ENCODE peak calls at places on chromosomes 11 and 22, in four cellular contexts. K is activated CD8-positive, alpha-beta T cell treated with anti-CD3 and anti-CD28 coated beads, Interleukin-2, amount 10 ng/mL, durations not matched to agents 7 days and 5 days; P is HT1080; G is activated CD4-positive, alpha-beta T cell treated with anti-CD3 and anti-CD28 coated beads for 36 hours. C is an unnamed sample.

GRCh38 chr11:45811109-45811435 is 6.1 kb downstream of the SLC35C1 start:
- DNase-seq in K (no peak), P (no peak), G (no peak), C (no peak)

GRCh38 chr11:5624489-5625278 is at the start of gene TRIM34:
- DNase-seq in K (peak), P (peak), G (peak), C (peak)

GRCh38 chr11:126132319-126132718 is 69.7 kb upstream of the CDON start:
- DNase-seq in K (no peak), P (no peak), G (no peak), C (no peak)

GRCh38 chr11:64128255-64129006 is 37.5 kb downstream of the MACROD1 start:
- DNase-seq in K (no peak), P (no peak), G (no peak), C (no peak)

GRCh38 chr22:26753125-26753862 is 95.9 kb downstream of the MIAT start:
- DNase-seq in K (no peak), P (no peak), G (no peak), C (no peak)

GRCh38 chr22:46635756-46636155 is 15.6 kb downstream of the GRAMD4 start:
- DNase-seq in K (no peak), P (no peak), G (no peak), C (no peak)

GRCh38 chr22:19959587-19960490 is 18.2 kb upstream of the TXNRD2 start:
- DNase-seq in K (no peak), P (no peak), G (peak), C (no peak)

GRCh38 chr22:29987143-29987542 is 93.1 kb upstream of the HORMAD2 start:
- DNase-seq in K (no peak), P (no peak), G (no peak), C (no peak)

GRCh38 chr11:100726709-100727108 is 39.6 kb downstream of the ARHGAP42 start:
- DNase-seq in K (no peak), P (no peak), G (no peak), C (no peak)

GRCh38 chr22:50281957-50282356 is 11.8 kb upstream of the MAPK11 start:
- DNase-seq in K (no peak), P (no peak), G (no peak), C (no peak)

GRCh38 chr11:121929581-121929980 is 186.4 kb downstream of the BLID start:
- DNase-seq in K (no peak), P (no peak), G (no peak), C (no peak)

GRCh38 chr11:105609341-105609781 is 512 bp upstream of the GRIA4 start:
- DNase-seq in K (no peak), P (no peak), G (peak), C (peak)

GRCh38 chr11:63872833-63873201 is 33.9 kb downstream of the MARK2 start:
- DNase-seq in K (no peak), P (no peak), G (no peak), C (no peak)

GRCh38 chr11:129278586-129279319 is 86.6 kb upstream of the ARHGAP32 start:
- DNase-seq in K (no peak), P (no peak), G (peak), C (no peak)

GRCh38 chr22:32634424-32634981 is 159.9 kb downstream of the FBXO7 start:
- DNase-seq in K (no peak), P (no peak), G (no peak), C (no peak)

GRCh38 chr11:116210663-116211062 is 562.1 kb downstream of the BUD13 start:
- DNase-seq in K (no peak), P (no peak), G (no peak), C (no peak)

GRCh38 chr11:56932572-56933235 is 56.0 kb upstream of the OR5AK2 start:
- DNase-seq in K (no peak), P (peak), G (peak), C (no peak)

GRCh38 chr22:44026066-44026629 is 2.0 kb downstream of the PARVB start:
- DNase-seq in K (no peak), P (no peak), G (no peak), C (no peak)

GRCh38 chr22:48639896-48640732 is 1187.6 kb downstream of the BRD1 start:
- DNase-seq in K (no peak), P (no peak), G (no peak), C (no peak)

GRCh38 chr22:43889366-43890253 is 2.2 kb downstream of the PNPLA5 start:
- DNase-seq in K (no peak), P (no peak), G (no peak), C (no peak)

GRCh38 chr22:36404436-36404835 is 16.7 kb upstream of the MYH9 start:
- DNase-seq in K (no peak), P (no peak), G (no peak), C (no peak)

GRCh38 chr22:31139866-31140716 is at the start of gene PLA2G3:
- DNase-seq in K (no peak), P (peak), G (no peak), C (no peak)

GRCh38 chr11:33620423-33621120 is 80.1 kb downstream of the C11orf91 start:
- DNase-seq in K (no peak), P (peak), G (no peak), C (no peak)

GRCh38 chr22:32469799-32470212 is 4.8 kb upstream of the FBXO7 start:
- DNase-seq in K (no peak), P (peak), G (peak), C (no peak)

GRCh38 chr11:130050272-130050671 is 19.4 kb upstream of the APLP2 start:
- DNase-seq in K (no peak), P (no peak), G (no peak), C (no peak)

GRCh38 chr11:76247091-76247490 is 40.8 kb upstream of the WNT11 start:
- DNase-seq in K (no peak), P (no peak), G (no peak), C (no peak)

GRCh38 chr22:38869663-38870062 is 2.4 kb downstream of the CBX6 start:
- DNase-seq in K (no peak), P (no peak), G (no peak), C (no peak)

GRCh38 chr11:119378851-119379465 is 2.5 kb downstream of the USP2 start:
- DNase-seq in K (no peak), P (no peak), G (no peak), C (no peak)

GRCh38 chr11:2892215-2893020 is 6.8 kb upstream of the CDKN1C start:
- DNase-seq in K (peak), P (peak), G (peak), C (peak)

GRCh38 chr22:22553141-22553540 is 5.9 kb downstream of the PRAME start:
- DNase-seq in K (no peak), P (no peak), G (no peak), C (no peak)

GRCh38 chr11:120792306-120792705 is 231.6 kb upstream of the TBCEL start:
- DNase-seq in K (no peak), P (no peak), G (no peak), C (peak)

GRCh38 chr11:41497974-41498373 is 38.5 kb upstream of the LRRC4C start:
- DNase-seq in K (no peak), P (no peak), G (no peak), C (no peak)

GRCh38 chr11:119093951-119094815 is 7.5 kb downstream of the DPAGT1 start:
- DNase-seq in K (peak), P (peak), G (peak), C (no peak)

GRCh38 chr11:62398011-62398994 is 20.5 kb upstream of the SCGB1A1 start:
- DNase-seq in K (no peak), P (peak), G (no peak), C (peak)

GRCh38 chr11:122804796-122805195 is 33.5 kb upstream of the CRTAM start:
- DNase-seq in K (no peak), P (no peak), G (no peak), C (no peak)